ENCODE peak calls at places on chromosomes 3 and 15, in five cellular contexts. V, G, D, P and I are unnamed samples.
A peak's percentile ranks its signal among the peaks of the same experiment; 100 is the strongest.

GRCh38 chr15:29066848-29067247 is 181.1 kb downstream of the APBA2 start:
- DNase-seq in V (no peak), D (no peak), P (no peak), G (no peak), I (no peak)

GRCh38 chr3:175273573-175273972 is 414.4 kb downstream of the NAALADL2 start:
- DNase-seq in V (no peak), D (no peak), P (no peak), G (no peak), I (no peak)

GRCh38 chr15:40361640-40362039 is 3.6 kb downstream of the DISP2 start:
- DNase-seq in P (no peak), G (no peak), V (no peak), D (no peak), I (no peak)

GRCh38 chr15:86645861-86646393 is 566.3 kb downstream of the AGBL1 start:
- DNase-seq in P (no peak), D (no peak), G (no peak), V (no peak), I (no peak)

GRCh38 chr3:11457126-11457525 is 184.9 kb downstream of the ATG7 start:
- DNase-seq in V (no peak), D (no peak), P (no peak), G (peak; percentile 39), I (no peak)

GRCh38 chr3:194279701-194280360 is 71.3 kb downstream of the CPN2 start:
- DNase-seq in V (peak; percentile 5), D (peak; percentile 3), G (peak; percentile 9), P (no peak), I (no peak)

GRCh38 chr15:84937144-84937543 is 44.5 kb upstream of the PDE8A start:
- DNase-seq in D (no peak), V (no peak), P (no peak), G (no peak), I (no peak)

GRCh38 chr3:171374260-171374659 is 85.9 kb downstream of the TNIK start:
- DNase-seq in G (no peak), D (no peak), P (no peak), V (no peak), I (no peak)

GRCh38 chr3:134426660-134427181 is 52.5 kb upstream of the AMOTL2 start:
- DNase-seq in G (no peak), P (no peak), D (no peak), V (no peak), I (no peak)

GRCh38 chr3:64687781-64688515 is at the start of gene ADAMTS9:
- DNase-seq in V (peak; percentile 76), G (peak; percentile 84), D (peak; percentile 57), P (peak; percentile 73), I (peak; percentile 52)

GRCh38 chr15:38069506-38069905 is 135.1 kb downstream of the TMCO5A start:
- DNase-seq in P (no peak), V (no peak), G (peak; percentile 29), D (peak; percentile 78), I (no peak)

GRCh38 chr15:59611277-59612260 is at the start of gene GCNT3:
- DNase-seq in P (no peak), V (no peak), D (peak; percentile 44), G (peak; percentile 21), I (no peak)
- TF ChIP-seq POLR2A in P (no peak), V (no peak), D (peak; percentile 72), G (no peak), I (no peak)

GRCh38 chr15:74869372-74869725 is 3.8 kb downstream of the SCAMP2 start:
- DNase-seq in D (no peak), P (no peak), G (no peak), V (no peak), I (no peak)
- H3K4me3 ChIP-seq in D (no peak overlapping the region), P (no peak overlapping the region), G (no peak overlapping the region), V (no peak overlapping the region), I (peak overlapping the region; percentile 1)

GRCh38 chr3:33792167-33792892 is 6.1 kb upstream of the PDCD6IP start:
- DNase-seq in G (no peak), V (no peak), D (no peak), P (no peak), I (no peak)
- TF ChIP-seq POLR2A in G (no peak), V (no peak), D (no peak), P (no peak), I (no peak)

GRCh38 chr3:158912188-158912587 is 110.3 kb downstream of the MFSD1 start:
- DNase-seq in D (no peak), G (no peak), V (no peak), P (no peak), I (no peak)

GRCh38 chr3:158908187-158908762 is 106.4 kb downstream of the MFSD1 start:
- DNase-seq in P (no peak), D (no peak), V (no peak), G (no peak), I (no peak)

GRCh38 chr3:158911586-158911985 is 109.7 kb downstream of the MFSD1 start:
- DNase-seq in G (no peak), V (no peak), P (no peak), D (no peak), I (no peak)

GRCh38 chr3:158912621-158913020 is 110.8 kb downstream of the MFSD1 start:
- DNase-seq in G (no peak), D (no peak), P (no peak), V (no peak), I (no peak)

GRCh38 chr3:158909870-158910269 is 108.0 kb downstream of the MFSD1 start:
- DNase-seq in D (no peak), G (no peak), P (no peak), V (no peak), I (no peak)
- H3K4me3 ChIP-seq in D (no peak overlapping the region), G (no peak overlapping the region), P (no peak overlapping the region), V (no peak overlapping the region), I (no peak overlapping the region)

GRCh38 chr15:63044645-63045437 is 2.3 kb downstream of the TPM1 start:
- DNase-seq in P (no peak), D (no peak), V (no peak), G (no peak), I (no peak)
- TF ChIP-seq POLR2A in P (no peak), D (peak; percentile 57), V (no peak), G (no peak), I (no peak)

GRCh38 chr3:15386352-15386751 is 41.0 kb downstream of the METTL6 start:
- DNase-seq in V (no peak), D (no peak), P (no peak), G (no peak), I (no peak)

GRCh38 chr3:15387735-15388134 is 39.6 kb downstream of the METTL6 start:
- DNase-seq in P (no peak), V (no peak), G (peak; percentile 84), D (no peak), I (no peak)

GRCh38 chr3:15382405-15382923 is 44.9 kb downstream of the METTL6 start:
- DNase-seq in V (no peak), P (no peak), D (no peak), G (no peak), I (no peak)

GRCh38 chr3:15387171-15387581 is 40.2 kb downstream of the METTL6 start:
- DNase-seq in G (peak; percentile 75), D (no peak), P (no peak), V (no peak), I (no peak)

DNA sequence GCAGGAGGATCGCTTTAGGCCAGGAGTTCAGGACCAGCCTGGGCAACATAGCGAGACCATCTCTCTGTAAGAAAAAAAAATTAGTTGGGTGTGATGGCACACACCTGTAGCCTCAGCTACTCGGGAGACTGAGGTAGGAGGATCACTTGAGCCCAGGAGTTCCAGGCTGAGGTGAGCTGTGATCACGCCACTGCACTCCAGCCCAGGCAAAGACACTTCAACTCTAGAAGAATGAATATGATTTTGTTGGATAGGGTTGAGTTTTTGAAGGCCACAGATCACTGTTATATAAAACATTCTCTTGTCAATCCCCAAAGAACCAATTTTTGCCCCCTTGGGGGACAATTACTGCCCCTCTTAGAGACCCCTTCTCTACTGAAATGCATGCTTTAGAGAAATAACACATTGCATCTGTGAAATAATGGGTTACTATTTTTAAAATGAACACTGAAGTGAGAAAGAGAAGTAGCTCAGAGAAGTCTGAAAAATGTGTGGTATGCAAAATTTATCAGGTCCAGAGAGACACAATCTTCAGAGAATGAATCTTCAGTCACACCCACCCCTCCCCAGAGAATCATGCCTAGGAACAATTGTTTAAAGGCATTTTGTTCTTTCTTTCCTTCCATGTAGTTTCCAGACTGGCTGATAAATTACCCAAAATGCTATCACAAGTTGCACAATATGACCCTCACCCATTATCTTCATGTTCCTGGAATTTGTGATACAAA is 42.7 kb downstream of the METTL6 start:
- DNase-seq in D (no peak), V (no peak), G (no peak), P (no peak), I (no peak)
- H3K4me3 ChIP-seq in D (no peak overlapping the region), V (no peak overlapping the region), G (no peak overlapping the region), P (no peak overlapping the region), I (no peak overlapping the region)